ENCODE peak calls at places on chromosome 20, in five cellular contexts. Z is GM12891, X is GM12878, C is K562, P is HepG2. V is an unnamed sample.

GRCh38 chr20:64224344-64225165 is 31.0 kb upstream of the PCMTD2 start:
- DNase-seq in X (no peak), Z (no peak), C (no peak), P (no peak), V (no peak)

GRCh38 chr20:4434681-4435080 is 287.0 kb upstream of the PRND start:
- DNase-seq in P (no peak), X (no peak), C (no peak), Z (no peak), V (no peak)

GRCh38 chr20:21259346-21259745 is 43.8 kb upstream of the XRN2 start:
- DNase-seq in P (no peak), Z (no peak), X (no peak), C (no peak), V (no peak)

GRCh38 chr20:9458075-9458818 is 56.1 kb upstream of the LAMP5 start:
- DNase-seq in P (peak), Z (no peak), C (peak), X (peak), V (no peak)

GRCh38 chr20:20365593-20365992 is 2.3 kb upstream of the INSM1 start:
- DNase-seq in P (no peak), C (no peak), Z (no peak), X (no peak), V (no peak)

GRCh38 chr20:50292324-50293243 is 102.0 kb downstream of the CEBPB start:
- DNase-seq in C (peak), Z (no peak), P (peak), X (no peak), V (no peak)

GRCh38 chr20:18628330-18628941 is 40.6 kb downstream of the DTD1 start:
- DNase-seq in P (peak), Z (no peak), C (peak), X (no peak), V (no peak)

GRCh38 chr20:56257604-56258003 is 9.1 kb downstream of the MC3R start:
- DNase-seq in Z (no peak), C (no peak), X (no peak), P (no peak), V (no peak)

GRCh38 chr20:14498809-14499208 is 161.4 kb upstream of the FLRT3 start:
- DNase-seq in P (no peak), X (no peak), Z (no peak), C (no peak), V (no peak)

GRCh38 chr20:23244916-23245552 is 105.6 kb upstream of the NXT1 start:
- DNase-seq in X (no peak), P (no peak), C (no peak), Z (no peak), V (no peak)

GRCh38 chr20:44496976-44497375 is 21.3 kb downstream of the TTPAL start:
- DNase-seq in X (no peak), Z (no peak), P (no peak), C (no peak), V (no peak)

GRCh38 chr20:13148402-13148801 is 72.7 kb upstream of the ISM1 start:
- DNase-seq in Z (no peak), X (no peak), P (no peak), C (no peak), V (no peak)

GRCh38 chr20:40519928-40520327 is 169.1 kb downstream of the MAFB start:
- DNase-seq in C (no peak), P (no peak), X (no peak), Z (no peak), V (no peak)

GRCh38 chr20:25287631-25288290 is 39.9 kb downstream of the PYGB start:
- DNase-seq in C (no peak), Z (no peak), X (no peak), P (no peak), V (no peak)

GRCh38 chr20:44532981-44533331 is 11.1 kb upstream of the SERINC3 start:
- DNase-seq in Z (no peak), X (no peak), P (peak), C (no peak), V (no peak)

GRCh38 chr20:19992996-19993908 is 23.9 kb upstream of the NAA20 start:
- DNase-seq in Z (no peak), P (peak), X (no peak), C (peak), V (no peak)

GRCh38 chr20:5822569-5822968 is 72.4 kb downstream of the SHLD1 start:
- DNase-seq in C (peak), Z (no peak), P (no peak), X (no peak), V (no peak)

GRCh38 chr20:709421-709820 is 33.8 kb upstream of the SCRT2 start:
- DNase-seq in P (no peak), C (peak), X (no peak), Z (no peak), V (no peak)

GRCh38 chr20:32520927-32521203 is 64.3 kb downstream of the NOL4L start:
- DNase-seq in X (no peak), Z (no peak), C (no peak), P (no peak), V (no peak)

GRCh38 chr20:32796383-32797159 is 23.2 kb upstream of the MAPRE1 start:
- DNase-seq in C (no peak), X (no peak), P (no peak), Z (no peak), V (no peak)

GRCh38 chr20:408843-409696 is 971 bp downstream of the RBCK1 start:
- DNase-seq in P (no peak), Z (no peak), C (peak), X (no peak), V (no peak)

GRCh38 chr20:64105846-64106434 is 1.4 kb downstream of the NPBWR2 start:
- DNase-seq in X (no peak), C (no peak), P (no peak), Z (no peak), V (no peak)

GRCh38 chr20:10708342-10709185 is 34.8 kb upstream of the JAG1 start:
- DNase-seq in C (no peak), Z (no peak), P (peak), X (no peak), V (no peak)

GRCh38 chr20:10376271-10377075 is 57.5 kb downstream of the MKKS start:
- DNase-seq in X (no peak), Z (no peak), P (no peak), C (no peak), V (no peak)

GRCh38 chr20:19785886-19786285 is 27.8 kb downstream of the RIN2 start:
- DNase-seq in C (no peak), Z (no peak), P (no peak), X (no peak), V (no peak)

GRCh38 chr20:21191839-21192238 is 66.0 kb downstream of the KIZ start:
- DNase-seq in X (no peak), P (no peak), Z (no peak), C (no peak), V (no peak)

GRCh38 chr20:58690351-58690750 is 2.2 kb upstream of the NPEPL1 start:
- DNase-seq in Z (no peak), X (no peak), P (no peak), C (no peak), V (no peak)

GRCh38 chr20:58690851-58691250 is 1.7 kb upstream of the NPEPL1 start:
- DNase-seq in C (no peak), Z (no peak), P (no peak), X (no peak), V (no peak)

GRCh38 chr20:58691405-58691772 is 1.2 kb upstream of the NPEPL1 start:
- DNase-seq in P (no peak), C (no peak), Z (no peak), X (no peak), V (no peak)

GRCh38 chr20:58688414-58688813 is 4.2 kb upstream of the NPEPL1 start:
- DNase-seq in Z (no peak), C (no peak), X (no peak), P (no peak), V (no peak)

GRCh38 chr20:58688838-58689237 is 3.8 kb upstream of the NPEPL1 start:
- DNase-seq in X (no peak), P (no peak), C (no peak), Z (no peak), V (no peak)
- TF ChIP-seq TAF1 in X (no peak), P (no peak), C (no peak), Z (no peak), V (no peak)

DNA sequence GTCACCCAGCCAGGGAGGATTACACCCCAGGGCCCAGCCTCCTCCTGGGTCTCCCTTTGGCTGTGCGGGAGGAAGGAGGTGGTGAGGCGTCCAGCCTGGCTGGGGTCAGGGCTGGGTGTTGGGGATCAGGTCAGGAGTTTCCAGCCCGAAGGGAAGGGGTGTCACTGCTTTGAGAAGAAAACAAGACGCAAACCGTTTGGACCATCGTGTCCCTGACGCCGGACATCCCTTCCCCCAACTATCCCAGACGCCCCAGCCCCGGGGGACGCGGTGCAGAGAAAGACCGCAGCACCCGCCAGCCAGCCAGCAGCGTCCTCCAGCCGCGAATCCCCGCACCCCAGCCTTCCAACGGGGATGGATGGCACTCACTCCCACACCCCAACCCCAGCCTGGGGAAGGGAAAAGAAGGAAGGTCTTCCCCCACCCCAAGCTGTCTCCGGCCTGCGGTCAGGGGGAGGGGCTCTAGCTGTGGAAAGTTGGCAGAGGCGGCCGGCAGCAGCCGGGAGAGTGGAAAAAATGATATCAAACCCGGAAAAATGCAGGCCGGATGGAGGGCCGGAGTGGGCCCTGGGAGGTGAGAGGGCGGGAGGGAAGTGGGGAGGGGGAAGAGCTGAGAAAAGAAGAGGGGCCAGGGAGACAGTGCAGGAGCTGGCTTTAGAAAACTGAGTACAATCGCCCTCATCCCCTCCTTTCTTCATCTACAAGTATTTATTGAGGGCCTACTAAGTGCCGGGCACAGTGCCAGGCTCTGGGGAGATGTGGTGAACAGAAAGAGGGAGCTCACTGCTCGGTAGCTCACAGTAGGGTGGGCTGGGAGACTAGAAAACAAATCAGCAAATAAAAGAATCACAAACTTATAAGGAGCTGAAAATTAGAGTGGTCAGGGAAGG is 10.6 kb downstream of the REM1 start:
- DNase-seq in Z (no peak), C (peak), P (no peak), X (no peak), V (no peak)
- TF ChIP-seq POLR2A in Z (no peak), C (no peak), P (no peak), X (no peak), V (no peak)

GRCh38 chr20:58289143-58289542 is 20.4 kb upstream of the RAB22A start:
- DNase-seq in C (no peak), X (no peak), P (no peak), Z (no peak), V (no peak)

GRCh38 chr20:58287638-58288037 is 21.9 kb upstream of the RAB22A start:
- DNase-seq in X (no peak), Z (no peak), C (no peak), P (no peak), V (no peak)

GRCh38 chr20:58286729-58287128 is 22.8 kb upstream of the RAB22A start:
- DNase-seq in P (no peak), Z (no peak), C (no peak), X (no peak), V (no peak)
- TF ChIP-seq TAF1 in P (no peak), Z (no peak), C (no peak), X (no peak), V (no peak)

GRCh38 chr20:54133434-54134427 is 40.1 kb downstream of the CYP24A1 start:
- DNase-seq in Z (no peak), P (peak), C (no peak), X (no peak), V (no peak)

GRCh38 chr20:54131675-54132611 is 41.8 kb downstream of the CYP24A1 start:
- DNase-seq in Z (no peak), X (no peak), P (no peak), C (no peak), V (no peak)

GRCh38 chr20:54134445-54135220 is 39.2 kb downstream of the CYP24A1 start:
- DNase-seq in P (peak), C (no peak), X (no peak), Z (no peak), V (no peak)

GRCh38 chr20:54129350-54129749 is 44.4 kb downstream of the CYP24A1 start:
- DNase-seq in P (no peak), Z (no peak), C (no peak), X (no peak), V (no peak)

GRCh38 chr20:54132612-54133433 is 41.0 kb downstream of the CYP24A1 start:
- DNase-seq in C (no peak), Z (no peak), P (peak), X (no peak), V (no peak)
- TF ChIP-seq POLR2A in C (no peak), Z (no peak), P (peak), X (no peak), V (no peak)

GRCh38 chr20:36607586-36608387 is 2.2 kb downstream of the RAB5IF start:
- DNase-seq in C (no peak), X (no peak), Z (no peak), P (peak), V (no peak)
- TF ChIP-seq TAF1 in C (no peak), X (no peak), Z (no peak), P (no peak), V (no peak)

DNA sequence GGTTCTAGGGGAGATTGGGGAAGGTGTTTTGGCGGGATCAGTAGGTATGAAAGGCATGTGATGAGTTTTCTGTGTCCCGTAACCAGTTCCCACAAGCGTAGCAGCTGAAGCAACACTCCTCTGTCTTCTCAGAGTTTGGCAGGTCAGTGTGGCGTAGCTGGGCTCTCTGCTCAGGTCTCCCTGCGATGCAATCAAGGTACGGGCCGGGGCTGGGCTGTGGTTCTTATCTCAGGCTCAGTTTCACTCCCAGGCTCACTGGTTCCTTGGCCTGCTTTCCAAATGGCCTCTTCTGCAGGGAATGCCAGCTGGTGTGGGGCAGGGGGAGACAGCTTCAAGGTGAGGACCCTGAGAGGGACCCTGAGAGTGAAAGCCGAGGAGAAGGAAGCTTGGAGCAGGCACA is 280.7 kb downstream of the CDH4 start:
- DNase-seq in C (no peak), P (no peak), X (no peak), Z (no peak), V (no peak)
- TF ChIP-seq POLR2A in C (no peak), P (no peak), X (no peak), Z (no peak), V (no peak)

GRCh38 chr20:59050437-59050836 is 7.9 kb upstream of the PRELID3B start:
- DNase-seq in P (no peak), C (no peak), X (no peak), Z (no peak), V (no peak)

GRCh38 chr20:59051666-59052065 is 9.1 kb upstream of the PRELID3B start:
- DNase-seq in C (no peak), P (no peak), Z (no peak), X (no peak), V (no peak)

GRCh38 chr20:59055302-59055701 is 12.7 kb upstream of the PRELID3B start:
- DNase-seq in X (no peak), Z (no peak), C (no peak), P (no peak), V (no peak)
- TF ChIP-seq TAF1 in X (no peak), Z (no peak), C (no peak), P (no peak), V (no peak)